ENCODE peak calls at places on chromosomes 12 and 14, in four cellular contexts. H, V, M and X are unnamed samples.

GRCh38 chr12:52160200-52160599 is 31.6 kb downstream of the KRT80 start:
- DNase-seq in M (no peak), H (no peak), V (no peak), X (no peak)

GRCh38 chr14:80567905-80568512 is 356.7 kb upstream of the DIO2 start:
- DNase-seq in M (no peak), V (peak), H (peak), X (no peak)

GRCh38 chr14:70709726-70710382 is 68.1 kb downstream of the TTC9 start:
- DNase-seq in M (no peak), V (peak), H (no peak), X (no peak)

GRCh38 chr12:89551747-89552146 is 25.9 kb upstream of the POC1B start:
- DNase-seq in V (no peak), H (no peak), M (no peak), X (no peak)

GRCh38 chr14:102928412-102929348 is 6.2 kb downstream of the AMN start:
- DNase-seq in V (peak), H (peak), M (peak), X (no peak)

GRCh38 chr14:22555573-22556011 is 33.4 kb downstream of the DAD1 start:
- DNase-seq in H (no peak), V (peak), M (no peak), X (no peak)

GRCh38 chr12:95634622-95635621 is 83.6 kb upstream of the USP44 start:
- DNase-seq in V (peak), H (peak), M (no peak), X (no peak)

GRCh38 chr14:94663965-94664704 is 51.9 kb downstream of the SERPINA3 start:
- DNase-seq in H (no peak), V (no peak), M (no peak), X (no peak)

GRCh38 chr12:38931461-38931860 is 26.1 kb upstream of the CPNE8 start:
- DNase-seq in H (no peak), M (no peak), V (peak), X (no peak)

GRCh38 chr12:27434673-27435565 is 11.6 kb upstream of the SMCO2 start:
- DNase-seq in V (no peak), M (peak), H (peak), X (peak)

GRCh38 chr12:46452061-46452615 is 79.6 kb upstream of the SLC38A2 start:
- DNase-seq in V (peak), H (no peak), M (no peak), X (no peak)

GRCh38 chr12:22518067-22518719 is 26.1 kb downstream of the C2CD5 start:
- DNase-seq in H (peak), V (peak), M (no peak), X (no peak)

GRCh38 chr12:130338794-130339601 is 1.3 kb downstream of the PIWIL1 start:
- DNase-seq in H (no peak), V (no peak), M (no peak), X (no peak)

GRCh38 chr12:114762490-114763110 is 78.6 kb upstream of the TBX3 start:
- DNase-seq in M (no peak), V (no peak), H (peak), X (peak)

GRCh38 chr14:94578712-94579111 is 2.5 kb upstream of the SERPINA5 start:
- DNase-seq in M (no peak), V (no peak), H (no peak), X (no peak)

GRCh38 chr12:127926004-127926403 is 341.0 kb upstream of the TMEM132C start:
- DNase-seq in V (no peak), H (peak), M (no peak), X (peak)

GRCh38 chr12:8912910-8913309 is 1.4 kb upstream of the PHC1 start:
- DNase-seq in H (no peak), M (no peak), V (peak), X (no peak)

GRCh38 chr12:124557518-124558223 is 9.7 kb downstream of the NCOR2 start:
- DNase-seq in M (no peak), V (no peak), H (no peak), X (no peak)

GRCh38 chr12:106274575-106275081 is 26.8 kb upstream of the CKAP4 start:
- DNase-seq in M (no peak), H (no peak), V (no peak), X (no peak)

GRCh38 chr14:103064436-103064835 is 7.1 kb upstream of the CDC42BPB start:
- DNase-seq in V (no peak), H (no peak), M (no peak), X (no peak)

GRCh38 chr12:47361389-47362031 is 281.8 kb upstream of the AMIGO2 start:
- DNase-seq in V (peak), H (no peak), M (peak), X (peak)

GRCh38 chr12:103441437-103442186 is 54.2 kb downstream of the C12orf42 start:
- DNase-seq in M (no peak), H (no peak), V (no peak), X (peak)

GRCh38 chr14:20624495-20625070 is 16.9 kb downstream of the OR6S1 start:
- DNase-seq in H (peak), V (peak), M (peak), X (no peak)

GRCh38 chr14:103179078-103179477 is 55.8 kb downstream of the TNFAIP2 start:
- DNase-seq in H (no peak), M (no peak), V (no peak), X (no peak)

GRCh38 chr14:75452900-75453816 is 25.3 kb downstream of the JDP2 start:
- DNase-seq in M (no peak), H (peak), V (peak), X (no peak)

GRCh38 chr14:44961151-44961729 is 507 bp downstream of the KLHL28 start:
- DNase-seq in V (peak), M (peak), H (peak), X (peak)